ENCODE peak calls at places on chromosomes 6 and 20, in four cellular contexts. X is gastrocnemius medialis, S is NB4, M is A549. O is an unnamed sample.

GRCh38 chr6:131524695-131525336 is 48.2 kb upstream of the ARG1 start:
- DNase-seq in X (no peak), S (no peak), M (no peak), O (no peak)

GRCh38 chr6:85464722-85465150 is 14.9 kb downstream of the NT5E start:
- DNase-seq in X (no peak), S (peak; percentile 74), M (peak; percentile 36), O (no peak)

GRCh38 chr6:140537834-140538680 is 1163.6 kb upstream of the CITED2 start:
- DNase-seq in X (peak; percentile 20), S (no peak), M (peak; percentile 3), O (no peak)

GRCh38 chr6:4224082-4224978 is 89.0 kb upstream of the ECI2 start:
- DNase-seq in X (no peak), S (peak; percentile 9), M (no peak), O (no peak)

GRCh38 chr6:149234051-149234962 is 83.2 kb upstream of the TAB2 start:
- DNase-seq in X (no peak), S (peak; percentile 64), M (peak; percentile 11), O (no peak)

GRCh38 chr6:129748901-129749748 is 39.1 kb upstream of the ARHGAP18 start:
- DNase-seq in X (no peak), S (no peak), M (no peak), O (no peak)

GRCh38 chr6:135286962-135287525 is 105.9 kb downstream of the MYB start:
- DNase-seq in X (no peak), S (peak; percentile 83), M (no peak), O (no peak)

GRCh38 chr6:98586163-98586562 is 248.2 kb upstream of the POU3F2 start:
- DNase-seq in X (no peak), S (no peak), M (no peak), O (no peak)

GRCh38 chr6:119040229-119040628 is 38.2 kb downstream of the FAM184A start:
- DNase-seq in X (no peak), S (no peak), M (no peak), O (no peak)

GRCh38 chr6:16635291-16635809 is 125.9 kb downstream of the ATXN1 start:
- DNase-seq in X (no peak), S (no peak), M (no peak), O (no peak)

GRCh38 chr6:99458319-99458718 is 33.2 kb upstream of the PNISR start:
- DNase-seq in X (no peak), S (peak; percentile 70), M (no peak), O (no peak)

GRCh38 chr20:2967841-2968240 is 75.6 kb upstream of the GNRH2 start:
- DNase-seq in X (no peak), S (no peak), M (no peak), O (no peak)

GRCh38 chr6:84805145-84805544 is 40.7 kb upstream of the TBX18 start:
- DNase-seq in X (no peak), S (no peak), M (no peak), O (no peak)

GRCh38 chr6:149049230-149049629 is 268.3 kb upstream of the TAB2 start:
- DNase-seq in X (no peak), S (no peak), M (no peak), O (no peak)

GRCh38 chr20:53827292-53827995 is 233.8 kb upstream of the ZNF217 start:
- DNase-seq in X (no peak), S (no peak), M (no peak), O (no peak)

DNA sequence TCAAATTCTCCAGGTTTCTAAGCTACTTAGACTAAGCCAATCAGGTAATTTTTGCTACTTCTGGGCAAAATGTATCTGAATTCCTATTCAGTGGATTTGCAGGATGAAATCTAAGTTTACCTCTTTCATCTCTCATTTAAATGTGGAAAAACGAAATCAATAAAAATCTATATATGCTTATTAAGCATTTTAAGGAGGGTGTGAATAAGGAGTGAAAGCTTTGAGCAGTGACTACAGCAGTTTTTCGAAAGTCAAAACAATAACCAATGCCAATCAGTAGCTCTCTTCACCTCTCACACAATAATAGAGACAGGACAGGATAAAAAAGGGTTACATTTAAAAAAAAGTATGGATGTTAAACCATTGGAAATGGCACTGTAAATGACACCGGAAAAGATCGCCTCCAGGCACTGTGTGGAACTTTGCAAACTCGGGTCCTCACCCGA is 476 bp upstream of the BCKDHB start:
- DNase-seq in X (no peak), S (no peak), M (no peak), O (no peak)
- TF ChIP-seq POLR2A in X (no peak), S (peak; percentile 75), M (no peak), O (no peak)

GRCh38 chr20:47508228-47508752 is 6.6 kb downstream of the NCOA3 start:
- DNase-seq in X (no peak), S (no peak), M (no peak), O (no peak)
- TF ChIP-seq CTCF in X (no peak), S (no peak), M (no peak), O (no peak)

DNA sequence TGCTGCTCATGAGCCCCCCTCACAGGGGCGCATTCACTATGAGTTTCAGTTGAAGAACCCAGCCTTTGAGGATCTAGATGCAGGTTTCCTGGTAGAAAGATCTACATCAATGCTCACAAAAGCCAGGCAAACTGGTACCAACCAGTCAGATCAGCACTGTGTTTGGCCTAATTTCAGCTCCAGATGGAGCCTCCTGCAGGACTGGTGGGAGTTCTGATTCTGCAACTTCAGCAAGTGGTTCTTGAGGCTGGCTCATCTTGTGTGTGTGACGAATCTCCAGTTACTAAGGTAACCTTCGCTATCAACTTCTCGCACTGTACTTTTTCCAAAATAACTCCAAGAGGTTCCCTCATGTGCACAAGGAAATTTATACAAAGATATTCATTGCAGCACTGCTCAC is 118.8 kb downstream of the ZMYND8 start:
- DNase-seq in X (no peak), S (no peak), M (no peak), O (no peak)
- TF ChIP-seq POLR2A in X (no peak), S (no peak), M (no peak), O (no peak)

GRCh38 chr6:133835901-133836300 is 53.0 kb upstream of the TCF21 start:
- DNase-seq in X (no peak), S (no peak), M (no peak), O (no peak)
- TF ChIP-seq CTCF in X (no peak), S (no peak), M (no peak), O (no peak)